ENCODE peak calls at places on chromosomes 3 and 15, in eight cellular contexts. One of them, this sample, is unnamed.

GRCh38 chr3:49199244-49199899 is 28.0 kb downstream of the KLHDC8B start:
- DNase-seq in fibroblast of mammary gland: peak
- DNase-seq in LNCaP clone FGC: no peak
- DNase-seq in cardiac muscle cell: peak
- DNase-seq in mammary epithelial cell: peak
- DNase-seq in astrocyte of the spinal cord: peak
- DNase-seq in endodermal cell: peak
- DNase-seq in transverse colon: peak
- DNase-seq in this sample: no peak

GRCh38 chr15:70259640-70260066 is 161.9 kb upstream of the TLE3 start:
- DNase-seq in cardiac muscle cell: peak
- DNase-seq in endodermal cell: peak
- DNase-seq in LNCaP clone FGC: no peak
- DNase-seq in mammary epithelial cell: no peak
- DNase-seq in fibroblast of mammary gland: no peak
- DNase-seq in transverse colon: no peak
- DNase-seq in astrocyte of the spinal cord: no peak
- DNase-seq in this sample: no peak

GRCh38 chr3:57199895-57200297 is at the start of gene HESX1:
- DNase-seq in transverse colon: no peak
- DNase-seq in LNCaP clone FGC: no peak
- DNase-seq in astrocyte of the spinal cord: no peak
- DNase-seq in cardiac muscle cell: no peak
- DNase-seq in fibroblast of mammary gland: no peak
- DNase-seq in mammary epithelial cell: no peak
- DNase-seq in endodermal cell: peak
- DNase-seq in this sample: no peak

GRCh38 chr3:14793126-14793857 is 25.5 kb upstream of the FGD5 start:
- DNase-seq in astrocyte of the spinal cord: no peak
- DNase-seq in LNCaP clone FGC: no peak
- DNase-seq in cardiac muscle cell: no peak
- DNase-seq in mammary epithelial cell: no peak
- DNase-seq in transverse colon: no peak
- DNase-seq in fibroblast of mammary gland: no peak
- DNase-seq in endodermal cell: peak
- DNase-seq in this sample: no peak

GRCh38 chr3:159824341-159824740 is 164.3 kb upstream of the IL12A start:
- DNase-seq in endodermal cell: no peak
- DNase-seq in transverse colon: peak
- DNase-seq in mammary epithelial cell: peak
- DNase-seq in astrocyte of the spinal cord: peak
- DNase-seq in cardiac muscle cell: peak
- DNase-seq in fibroblast of mammary gland: peak
- DNase-seq in LNCaP clone FGC: no peak
- DNase-seq in this sample: peak

GRCh38 chr3:130820976-130821375 is 72.9 kb upstream of the ATP2C1 start:
- DNase-seq in endodermal cell: no peak
- DNase-seq in transverse colon: no peak
- DNase-seq in astrocyte of the spinal cord: peak
- DNase-seq in cardiac muscle cell: peak
- DNase-seq in LNCaP clone FGC: no peak
- DNase-seq in fibroblast of mammary gland: peak
- DNase-seq in mammary epithelial cell: peak
- DNase-seq in this sample: peak

GRCh38 chr15:92812271-92812670 is 87.9 kb upstream of the CHD2 start:
- DNase-seq in mammary epithelial cell: peak
- DNase-seq in transverse colon: peak
- DNase-seq in cardiac muscle cell: no peak
- DNase-seq in endodermal cell: no peak
- DNase-seq in fibroblast of mammary gland: no peak
- DNase-seq in astrocyte of the spinal cord: no peak
- DNase-seq in LNCaP clone FGC: no peak
- DNase-seq in this sample: peak

GRCh38 chr3:105915524-105915923 is 46.7 kb upstream of the CBLB start:
- DNase-seq in cardiac muscle cell: no peak
- DNase-seq in transverse colon: no peak
- DNase-seq in astrocyte of the spinal cord: no peak
- DNase-seq in fibroblast of mammary gland: peak
- DNase-seq in mammary epithelial cell: peak
- DNase-seq in LNCaP clone FGC: no peak
- DNase-seq in endodermal cell: no peak
- DNase-seq in this sample: peak

GRCh38 chr3:102827386-102827785 is 392.6 kb downstream of the ZPLD1 start:
- DNase-seq in fibroblast of mammary gland: no peak
- DNase-seq in cardiac muscle cell: no peak
- DNase-seq in LNCaP clone FGC: no peak
- DNase-seq in astrocyte of the spinal cord: no peak
- DNase-seq in endodermal cell: no peak
- DNase-seq in transverse colon: no peak
- DNase-seq in mammary epithelial cell: no peak
- DNase-seq in this sample: no peak

GRCh38 chr3:193731656-193732055 is 138.6 kb downstream of the OPA1 start:
- DNase-seq in astrocyte of the spinal cord: no peak
- DNase-seq in transverse colon: no peak
- DNase-seq in endodermal cell: no peak
- DNase-seq in cardiac muscle cell: no peak
- DNase-seq in LNCaP clone FGC: no peak
- DNase-seq in mammary epithelial cell: no peak
- DNase-seq in fibroblast of mammary gland: no peak
- DNase-seq in this sample: no peak

GRCh38 chr15:52005748-52006701 is 13.0 kb upstream of the MAPK6 start:
- DNase-seq in endodermal cell: no peak
- DNase-seq in LNCaP clone FGC: no peak
- DNase-seq in transverse colon: no peak
- DNase-seq in cardiac muscle cell: peak
- DNase-seq in fibroblast of mammary gland: peak
- DNase-seq in mammary epithelial cell: peak
- DNase-seq in astrocyte of the spinal cord: peak
- DNase-seq in this sample: peak

GRCh38 chr3:191774485-191774884 is 313.5 kb downstream of the PYDC2 start:
- DNase-seq in cardiac muscle cell: no peak
- DNase-seq in LNCaP clone FGC: no peak
- DNase-seq in astrocyte of the spinal cord: peak
- DNase-seq in transverse colon: no peak
- DNase-seq in fibroblast of mammary gland: peak
- DNase-seq in mammary epithelial cell: peak
- DNase-seq in endodermal cell: no peak
- DNase-seq in this sample: peak

GRCh38 chr3:43996379-43997301 is 245.0 kb upstream of the TOPAZ1 start:
- DNase-seq in endodermal cell: peak
- DNase-seq in fibroblast of mammary gland: peak
- DNase-seq in LNCaP clone FGC: no peak
- DNase-seq in astrocyte of the spinal cord: peak
- DNase-seq in mammary epithelial cell: peak
- DNase-seq in cardiac muscle cell: peak
- DNase-seq in transverse colon: no peak
- DNase-seq in this sample: peak

GRCh38 chr3:30112904-30113484 is 493.4 kb upstream of the TGFBR2 start:
- DNase-seq in astrocyte of the spinal cord: peak
- DNase-seq in LNCaP clone FGC: peak
- DNase-seq in mammary epithelial cell: peak
- DNase-seq in fibroblast of mammary gland: peak
- DNase-seq in transverse colon: no peak
- DNase-seq in endodermal cell: no peak
- DNase-seq in cardiac muscle cell: peak
- DNase-seq in this sample: peak

GRCh38 chr3:120357807-120358206 is 8.7 kb upstream of the LRRC58 start:
- DNase-seq in astrocyte of the spinal cord: no peak
- DNase-seq in transverse colon: no peak
- DNase-seq in mammary epithelial cell: no peak
- DNase-seq in fibroblast of mammary gland: no peak
- DNase-seq in cardiac muscle cell: no peak
- DNase-seq in LNCaP clone FGC: no peak
- DNase-seq in endodermal cell: no peak
- DNase-seq in this sample: no peak
- TF ChIP-seq CTCF in astrocyte of the spinal cord: no peak
- TF ChIP-seq CTCF in transverse colon: no peak
- TF ChIP-seq CTCF in mammary epithelial cell: no peak
- TF ChIP-seq CTCF in fibroblast of mammary gland: no peak
- TF ChIP-seq CTCF in cardiac muscle cell: no peak
- TF ChIP-seq CTCF in LNCaP clone FGC: peak
- TF ChIP-seq CTCF in endodermal cell: peak
- TF ChIP-seq CTCF in this sample: no peak

DNA sequence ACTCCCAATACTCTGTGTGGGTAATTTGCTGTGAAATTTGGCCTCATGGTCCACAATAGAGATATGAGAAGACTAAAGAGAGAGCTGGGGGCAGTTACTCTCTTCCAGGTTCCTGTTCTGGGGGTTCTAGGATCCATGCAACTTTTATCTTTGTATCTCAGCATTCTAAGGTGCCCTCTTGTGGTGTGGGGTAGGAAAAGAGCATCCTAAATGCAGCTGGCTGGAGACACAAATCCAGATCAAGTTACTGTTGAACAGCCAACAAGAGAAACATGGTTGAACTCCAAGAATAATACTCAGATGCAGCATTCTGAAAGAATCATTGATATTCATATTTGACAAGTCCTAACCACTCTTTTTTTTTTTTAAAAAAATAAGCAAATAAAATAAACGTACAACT is 238.2 kb downstream of the GREM1 start:
- DNase-seq in cardiac muscle cell: peak
- DNase-seq in astrocyte of the spinal cord: peak
- DNase-seq in mammary epithelial cell: peak
- DNase-seq in LNCaP clone FGC: no peak
- DNase-seq in transverse colon: no peak
- DNase-seq in fibroblast of mammary gland: peak
- DNase-seq in endodermal cell: peak
- DNase-seq in this sample: peak
- TF ChIP-seq CTCF in cardiac muscle cell: peak
- TF ChIP-seq CTCF in astrocyte of the spinal cord: peak
- TF ChIP-seq CTCF in mammary epithelial cell: peak
- TF ChIP-seq CTCF in LNCaP clone FGC: peak
- TF ChIP-seq CTCF in transverse colon: peak
- TF ChIP-seq CTCF in fibroblast of mammary gland: peak
- TF ChIP-seq CTCF in endodermal cell: peak
- TF ChIP-seq CTCF in this sample: peak

GRCh38 chr3:71784201-71784913 is 591 bp downstream of the PROK2 start:
- DNase-seq in fibroblast of mammary gland: no peak
- DNase-seq in transverse colon: no peak
- DNase-seq in astrocyte of the spinal cord: no peak
- DNase-seq in LNCaP clone FGC: no peak
- DNase-seq in mammary epithelial cell: no peak
- DNase-seq in endodermal cell: peak
- DNase-seq in cardiac muscle cell: no peak
- DNase-seq in this sample: no peak
- TF ChIP-seq CTCF in fibroblast of mammary gland: no peak
- TF ChIP-seq CTCF in transverse colon: no peak
- TF ChIP-seq CTCF in astrocyte of the spinal cord: no peak
- TF ChIP-seq CTCF in LNCaP clone FGC: no peak
- TF ChIP-seq CTCF in mammary epithelial cell: no peak
- TF ChIP-seq CTCF in endodermal cell: no peak
- TF ChIP-seq CTCF in cardiac muscle cell: no peak
- TF ChIP-seq CTCF in this sample: no peak

GRCh38 chr3:22691407-22691806 is 511.7 kb upstream of the UBE2E2 start:
- DNase-seq in transverse colon: no peak
- DNase-seq in cardiac muscle cell: no peak
- DNase-seq in fibroblast of mammary gland: no peak
- DNase-seq in endodermal cell: no peak
- DNase-seq in LNCaP clone FGC: no peak
- DNase-seq in mammary epithelial cell: no peak
- DNase-seq in astrocyte of the spinal cord: no peak
- DNase-seq in this sample: no peak

GRCh38 chr3:22684739-22685138 is 518.4 kb upstream of the UBE2E2 start:
- DNase-seq in mammary epithelial cell: no peak
- DNase-seq in endodermal cell: no peak
- DNase-seq in astrocyte of the spinal cord: no peak
- DNase-seq in transverse colon: no peak
- DNase-seq in fibroblast of mammary gland: no peak
- DNase-seq in cardiac muscle cell: no peak
- DNase-seq in LNCaP clone FGC: no peak
- DNase-seq in this sample: no peak

DNA sequence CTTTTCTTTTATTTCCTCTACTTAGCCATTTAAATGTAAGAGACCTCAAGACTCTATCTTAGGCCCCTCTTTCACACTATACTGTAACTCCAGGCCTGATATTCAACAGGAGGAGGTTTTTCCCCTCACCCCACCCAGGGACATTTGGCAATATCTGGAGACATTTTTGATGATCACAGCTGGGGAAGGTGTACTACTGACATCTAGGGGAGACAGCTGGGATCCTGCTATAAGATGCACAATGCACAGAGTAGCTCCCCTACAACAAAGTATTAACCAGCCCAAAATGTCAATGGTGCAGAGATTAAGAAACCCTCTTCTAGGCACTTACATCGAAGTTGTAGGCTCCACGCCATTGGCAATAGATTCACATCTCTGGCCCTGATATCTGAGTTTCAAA is 517.5 kb upstream of the UBE2E2 start:
- DNase-seq in endodermal cell: peak
- DNase-seq in astrocyte of the spinal cord: no peak
- DNase-seq in transverse colon: no peak
- DNase-seq in mammary epithelial cell: peak
- DNase-seq in LNCaP clone FGC: no peak
- DNase-seq in cardiac muscle cell: peak
- DNase-seq in fibroblast of mammary gland: peak
- DNase-seq in this sample: peak
- TF ChIP-seq CTCF in endodermal cell: peak
- TF ChIP-seq CTCF in astrocyte of the spinal cord: peak
- TF ChIP-seq CTCF in transverse colon: no peak
- TF ChIP-seq CTCF in mammary epithelial cell: peak
- TF ChIP-seq CTCF in LNCaP clone FGC: peak
- TF ChIP-seq CTCF in cardiac muscle cell: no peak
- TF ChIP-seq CTCF in fibroblast of mammary gland: peak
- TF ChIP-seq CTCF in this sample: peak

DNA sequence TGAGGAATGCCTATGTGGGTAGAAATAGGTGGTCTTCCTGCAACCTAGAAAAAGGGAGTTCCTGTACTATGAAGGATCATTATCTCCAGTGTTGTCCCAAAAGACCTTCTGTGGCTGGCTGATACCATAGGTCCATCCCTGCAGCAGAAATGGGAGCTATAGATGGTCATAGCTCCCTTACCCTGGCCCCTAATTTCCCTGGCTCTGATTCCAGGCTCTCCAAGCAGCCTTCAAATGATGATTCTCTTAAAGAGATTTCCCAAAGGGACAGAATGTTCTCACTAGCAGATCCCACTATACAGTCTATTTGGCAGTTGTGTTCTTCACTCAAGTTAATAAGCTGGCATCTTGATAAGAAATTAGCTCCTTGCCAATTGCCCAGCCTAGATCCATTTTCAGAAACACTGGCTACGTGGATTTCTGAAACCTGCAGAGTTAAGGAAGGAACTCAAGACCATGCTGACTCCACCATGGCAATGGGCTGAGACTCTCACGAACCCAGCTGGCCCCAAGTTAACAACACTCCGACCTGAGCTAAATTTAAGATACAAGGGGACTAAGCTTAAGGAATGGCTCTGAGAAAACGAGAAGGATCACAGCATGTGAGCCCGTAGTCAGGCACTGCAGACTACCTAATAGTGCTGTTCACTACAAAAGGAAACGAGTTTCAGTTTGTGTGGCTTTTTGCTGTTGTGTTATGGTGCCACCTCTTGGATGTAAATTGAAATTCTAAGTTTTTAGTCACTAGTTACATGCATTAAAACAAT is 11.4 kb downstream of the C15orf40 start:
- DNase-seq in endodermal cell: peak
- DNase-seq in cardiac muscle cell: peak
- DNase-seq in mammary epithelial cell: peak
- DNase-seq in astrocyte of the spinal cord: peak
- DNase-seq in fibroblast of mammary gland: peak
- DNase-seq in transverse colon: no peak
- DNase-seq in LNCaP clone FGC: peak
- DNase-seq in this sample: peak
- TF ChIP-seq CTCF in endodermal cell: peak
- TF ChIP-seq CTCF in cardiac muscle cell: peak
- TF ChIP-seq CTCF in mammary epithelial cell: peak
- TF ChIP-seq CTCF in astrocyte of the spinal cord: peak
- TF ChIP-seq CTCF in fibroblast of mammary gland: peak
- TF ChIP-seq CTCF in transverse colon: peak
- TF ChIP-seq CTCF in LNCaP clone FGC: peak
- TF ChIP-seq CTCF in this sample: peak